ENCODE peak calls at places on chromosomes 12 and 14, in ten cellular contexts. H is lung, I is A549, B is fibroblast of lung, L is AG04450, T is uterus, U is tibial artery, Q is neural progenitor cell, J is stomach, G is prostate gland. N is an unnamed sample. For H3K9me3, the result is how much of the 10 kb centered on the place peaks cover.

GRCh38 chr14:49720744-49721143 is 27.8 kb downstream of the KLHDC1 start:
- DNase-seq in H (no peak), I (no peak), B (no peak), L (no peak), T (no peak), U (no peak), Q (no peak), J (no peak), G (no peak), N (no peak)

GRCh38 chr12:57171668-57172067 is 24.2 kb upstream of the LRP1-AS start:
- DNase-seq in H (no peak), I (no peak), B (peak), L (peak), T (peak), U (peak), Q (no peak), J (no peak), G (no peak), N (peak)

GRCh38 chr12:38666425-38666824 is 239.0 kb downstream of the CPNE8 start:
- DNase-seq in H (no peak), I (no peak), B (no peak), L (no peak), T (no peak), U (no peak), Q (no peak), J (no peak), G (no peak), N (no peak)

GRCh38 chr14:22884721-22885523 is 1.9 kb downstream of the REM2 start:
- DNase-seq in H (no peak), I (no peak), B (no peak), L (no peak), T (no peak), U (no peak), Q (no peak), J (no peak), G (no peak), N (no peak)

GRCh38 chr12:53096089-53096741 is 1.3 kb upstream of the IGFBP6 start:
- DNase-seq in H (peak), I (no peak), B (peak), L (peak), T (peak), U (peak), Q (peak), J (peak), G (no peak), N (peak)

GRCh38 chr12:90129369-90130030 is 420.9 kb upstream of the ATP2B1 start:
- DNase-seq in H (no peak), I (no peak), B (no peak), L (no peak), T (no peak), U (no peak), Q (no peak), J (no peak), G (no peak), N (no peak)

GRCh38 chr12:94148841-94149780 is 734 bp downstream of the PLXNC1 start:
- DNase-seq in H (no peak), I (peak), B (peak), L (no peak), T (peak), U (no peak), Q (peak), J (peak), G (no peak), N (no peak)

GRCh38 chr14:69013943-69014782 is 35.1 kb upstream of the ACTN1 start:
- DNase-seq in H (peak), I (no peak), B (peak), L (no peak), T (no peak), U (peak), Q (peak), J (peak), G (peak), N (peak)

GRCh38 chr12:81257952-81258551 is 180.2 kb downstream of the ACSS3 start:
- DNase-seq in H (no peak), I (no peak), B (peak), L (peak), T (no peak), U (no peak), Q (peak), J (no peak), G (no peak), N (no peak)

GRCh38 chr12:107864235-107864634 is 89.7 kb downstream of the ASCL4 start:
- DNase-seq in H (no peak), I (no peak), B (no peak), L (no peak), T (no peak), U (no peak), Q (peak), J (no peak), G (no peak), N (no peak)

GRCh38 chr12:49831717-49832116 is 3.5 kb upstream of the NCKAP5L start:
- DNase-seq in H (no peak), I (no peak), B (no peak), L (no peak), T (no peak), U (no peak), Q (no peak), J (no peak), G (no peak), N (no peak)

GRCh38 chr12:7542046-7542445 is 38.5 kb upstream of the CD163 start:
- DNase-seq in H (no peak), I (no peak), B (no peak), L (no peak), T (no peak), U (no peak), Q (no peak), J (no peak), G (no peak), N (no peak)
- H3K27ac ChIP-seq in H (peak), I (no peak), B (no peak), L (no peak), T (no peak), U (no peak), Q (no peak), J (peak), G (no peak), N (peak)

DNA sequence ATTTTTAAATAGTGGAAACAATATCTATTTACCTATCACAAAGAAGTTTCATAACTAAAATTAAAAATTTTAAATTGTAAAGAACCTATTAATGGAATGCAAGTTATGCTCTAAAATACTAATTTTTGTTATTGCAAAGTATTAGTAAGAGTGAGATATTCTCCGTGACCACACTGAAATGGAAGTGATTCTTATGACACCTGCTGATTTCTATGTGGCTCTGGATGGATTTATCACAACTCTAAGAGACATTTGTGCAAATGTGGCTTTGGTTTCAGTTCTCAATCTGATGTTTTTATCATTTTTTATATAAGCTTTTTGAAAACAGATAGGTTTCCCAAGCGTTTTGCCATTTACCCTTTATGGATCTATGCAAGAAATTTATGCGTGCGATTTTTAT is 497.8 kb downstream of the NAV3 start:
- DNase-seq in H (no peak), I (no peak), B (no peak), L (no peak), T (no peak), U (no peak), Q (no peak), J (no peak), G (no peak), N (no peak)
- H3K4me3 ChIP-seq in H (no peak), I (no peak), B (no peak), L (no peak), T (no peak), U (no peak), Q (no peak), J (no peak), G (no peak), N (no peak)

GRCh38 chr12:124750149-124750656 is 113.5 kb downstream of the SCARB1 start:
- DNase-seq in H (no peak), I (no peak), B (no peak), L (no peak), T (no peak), U (no peak), Q (no peak), J (no peak), G (no peak), N (no peak)
- H3K9me3 ChIP-seq in H (under half), I (under half), B (under half), L (under half), T (under half), U (under half), Q (under half), J (under half), G (under half), N (under half)

DNA sequence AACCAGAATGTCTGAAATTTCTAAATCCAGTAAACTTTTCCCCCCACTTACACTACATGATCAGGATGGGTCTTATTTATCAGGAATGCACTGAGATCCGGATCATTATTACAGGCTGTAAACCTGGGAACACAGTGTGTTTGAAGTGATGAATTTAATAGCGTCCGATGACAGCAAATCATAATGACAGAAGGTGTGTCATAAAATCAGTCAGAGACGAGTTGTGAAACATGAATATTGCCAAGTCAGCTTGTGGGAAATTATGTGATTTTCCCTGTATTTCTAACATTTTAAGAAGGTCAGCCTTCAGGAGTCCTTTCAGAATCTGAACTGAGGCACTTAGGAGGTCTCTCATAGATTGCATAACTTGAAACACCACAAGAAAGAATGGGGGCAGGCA is 36.7 kb downstream of the RERG start:
- DNase-seq in H (no peak), I (no peak), B (no peak), L (no peak), T (no peak), U (no peak), Q (no peak), J (no peak), G (no peak), N (no peak)
- H3K27ac ChIP-seq in H (no peak), I (no peak), B (no peak), L (no peak), T (peak), U (no peak), Q (no peak), J (no peak), G (no peak), N (peak)

DNA sequence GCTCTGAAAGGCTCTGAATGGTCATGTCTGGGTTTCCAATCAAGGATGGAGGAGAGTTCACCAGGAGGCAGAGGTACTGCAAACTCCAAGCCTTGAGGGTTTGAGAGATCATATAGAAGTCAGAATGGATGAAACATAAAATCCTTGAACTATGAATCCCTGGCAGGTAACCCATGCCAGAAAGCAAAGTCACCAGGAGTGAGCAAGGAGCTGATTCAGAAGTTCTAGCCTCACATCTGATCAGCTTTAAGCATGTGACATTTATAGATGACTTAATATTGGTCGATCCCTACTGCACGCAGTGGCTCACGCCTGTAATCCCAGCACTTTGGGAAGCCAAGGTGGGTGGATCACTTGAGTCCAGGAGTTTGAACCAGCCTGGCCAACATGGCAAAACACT is 126.1 kb upstream of the MED13L start:
- DNase-seq in H (no peak), I (no peak), B (no peak), L (no peak), T (no peak), U (no peak), Q (no peak), J (no peak), G (no peak), N (no peak)
- H3K4me3 ChIP-seq in H (no peak), I (no peak), B (no peak), L (no peak), T (no peak), U (no peak), Q (no peak), J (no peak), G (no peak), N (no peak)

GRCh38 chr14:34345718-34346465 is 116.1 kb downstream of the SPTSSA start:
- DNase-seq in H (no peak), I (no peak), B (no peak), L (no peak), T (no peak), U (no peak), Q (no peak), J (no peak), G (no peak), N (no peak)
- H3K9me3 ChIP-seq in H (under half), I (under half), B (under half), L (under half), T (under half), U (under half), Q (under half), J (under half), G (under half), N (under half)

DNA sequence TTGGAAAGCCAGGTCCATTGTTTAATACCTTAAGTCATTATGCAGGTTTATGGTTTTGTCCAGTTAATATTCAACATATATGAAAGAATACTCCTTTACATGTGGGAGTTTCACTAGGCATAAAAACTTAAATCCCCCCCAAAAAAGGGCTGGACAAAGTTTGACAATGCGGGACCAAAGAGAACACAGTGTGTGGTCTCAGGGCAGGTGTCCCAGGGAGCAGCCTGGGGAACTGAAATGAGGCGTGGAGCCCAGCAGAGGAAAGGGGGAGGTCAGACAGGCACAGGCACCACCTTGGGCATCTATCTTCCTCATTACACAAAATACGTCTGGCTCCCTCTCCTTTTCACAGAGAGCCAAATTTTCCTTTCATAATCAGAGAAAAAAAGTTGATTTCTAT is 22.5 kb downstream of the PKP2 start:
- DNase-seq in H (no peak), I (no peak), B (no peak), L (no peak), T (no peak), U (no peak), Q (no peak), J (no peak), G (no peak), N (no peak)
- H3K27ac ChIP-seq in H (no peak), I (no peak), B (no peak), L (no peak), T (no peak), U (no peak), Q (no peak), J (no peak), G (no peak), N (no peak)

GRCh38 chr12:91180577-91180976 is 2.0 kb downstream of the DCN start:
- DNase-seq in H (no peak), I (no peak), B (peak), L (no peak), T (no peak), U (no peak), Q (no peak), J (no peak), G (no peak), N (no peak)
- H3K4me3 ChIP-seq in H (no peak), I (no peak), B (peak), L (peak), T (peak), U (peak), Q (no peak), J (peak), G (no peak), N (no peak)

DNA sequence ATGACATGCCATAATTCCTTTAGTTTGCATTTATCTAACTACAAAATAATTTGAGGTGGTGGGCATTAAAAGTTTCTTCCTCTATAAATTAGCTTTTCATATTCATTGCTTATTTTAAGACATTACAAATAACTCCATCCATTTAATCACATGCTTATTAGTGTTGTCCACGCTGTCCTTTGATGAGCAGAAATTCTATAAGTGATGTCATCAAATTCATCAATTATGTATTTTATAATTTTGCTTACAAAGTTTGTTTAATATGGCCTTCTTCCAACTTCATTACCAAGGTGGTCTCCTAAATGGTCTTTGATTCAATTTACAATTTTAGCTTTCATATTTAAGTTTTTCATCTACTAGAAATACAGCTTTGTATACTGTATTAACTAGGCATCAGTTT is 173.5 kb downstream of the PRKD1 start:
- DNase-seq in H (no peak), I (no peak), B (no peak), L (no peak), T (no peak), U (no peak), Q (no peak), J (no peak), G (no peak), N (no peak)
- H3K9me3 ChIP-seq in H (under half), I (under half), B (under half), L (under half), T (under half), U (under half), Q (under half), J (under half), G (under half), N (under half)

N was measured in adrenal gland.